ENCODE peak calls at places on chromosomes 3 and 15, in eight cellular contexts. One of them, this sample, is unnamed.

GRCh38 chr3:143751643-143752178 is 96.6 kb downstream of the SLC9A9 start:
- DNase-seq in HCT116: no peak
- DNase-seq in lower leg skin: no peak
- DNase-seq in A549: no peak
- DNase-seq in thoracic aorta: no peak
- DNase-seq in vagina: no peak
- DNase-seq in IMR-90: no peak
- DNase-seq in AG09309: no peak
- DNase-seq in this sample: no peak

GRCh38 chr15:76954744-76955143 is 23.2 kb downstream of the RCN2 start:
- DNase-seq in A549: no peak
- DNase-seq in thoracic aorta: no peak
- DNase-seq in vagina: no peak
- DNase-seq in AG09309: no peak
- DNase-seq in HCT116: no peak
- DNase-seq in lower leg skin: no peak
- DNase-seq in IMR-90: peak; percentile 13
- DNase-seq in this sample: no peak

GRCh38 chr3:25437953-25438352 is 9.9 kb downstream of the RARB start:
- DNase-seq in AG09309: no peak
- DNase-seq in thoracic aorta: no peak
- DNase-seq in HCT116: no peak
- DNase-seq in A549: no peak
- DNase-seq in IMR-90: no peak
- DNase-seq in vagina: no peak
- DNase-seq in lower leg skin: no peak
- DNase-seq in this sample: no peak

GRCh38 chr3:50616003-50616769 is 765 bp upstream of the MAPKAPK3 start:
- DNase-seq in IMR-90: peak; percentile 79
- DNase-seq in HCT116: peak; percentile 82
- DNase-seq in A549: peak; percentile 92
- DNase-seq in vagina: no peak
- DNase-seq in thoracic aorta: peak; percentile 67
- DNase-seq in AG09309: no peak
- DNase-seq in lower leg skin: peak; percentile 82
- DNase-seq in this sample: peak; percentile 75

GRCh38 chr3:98565843-98566242 is 27.6 kb downstream of the CPOX start:
- DNase-seq in AG09309: no peak
- DNase-seq in vagina: no peak
- DNase-seq in lower leg skin: no peak
- DNase-seq in HCT116: no peak
- DNase-seq in A549: no peak
- DNase-seq in thoracic aorta: no peak
- DNase-seq in IMR-90: no peak
- DNase-seq in this sample: no peak

GRCh38 chr3:41000471-41000870 is 198.8 kb upstream of the CTNNB1 start:
- DNase-seq in thoracic aorta: peak; percentile 14
- DNase-seq in AG09309: no peak
- DNase-seq in vagina: no peak
- DNase-seq in lower leg skin: no peak
- DNase-seq in IMR-90: no peak
- DNase-seq in HCT116: no peak
- DNase-seq in A549: no peak
- DNase-seq in this sample: no peak

GRCh38 chr3:171453175-171453868 is 6.9 kb downstream of the TNIK start:
- DNase-seq in A549: no peak
- DNase-seq in IMR-90: no peak
- DNase-seq in lower leg skin: no peak
- DNase-seq in thoracic aorta: no peak
- DNase-seq in HCT116: no peak
- DNase-seq in AG09309: no peak
- DNase-seq in vagina: no peak
- DNase-seq in this sample: peak; percentile 13

GRCh38 chr3:117047951-117048705 is 338.5 kb downstream of the TUSC7 start:
- DNase-seq in A549: no peak
- DNase-seq in HCT116: no peak
- DNase-seq in vagina: no peak
- DNase-seq in AG09309: no peak
- DNase-seq in thoracic aorta: no peak
- DNase-seq in lower leg skin: no peak
- DNase-seq in IMR-90: peak; percentile 20
- DNase-seq in this sample: peak; percentile 59

GRCh38 chr3:46407976-46408375 is 917 bp downstream of the CCRL2 start:
- DNase-seq in HCT116: no peak
- DNase-seq in A549: no peak
- DNase-seq in thoracic aorta: no peak
- DNase-seq in AG09309: no peak
- DNase-seq in lower leg skin: no peak
- DNase-seq in IMR-90: no peak
- DNase-seq in vagina: no peak
- DNase-seq in this sample: no peak

GRCh38 chr3:137765310-137766033 is 1.4 kb downstream of the SOX14 start:
- DNase-seq in HCT116: no peak
- DNase-seq in lower leg skin: no peak
- DNase-seq in thoracic aorta: no peak
- DNase-seq in AG09309: no peak
- DNase-seq in IMR-90: no peak
- DNase-seq in vagina: no peak
- DNase-seq in A549: no peak
- DNase-seq in this sample: no peak

GRCh38 chr3:103532986-103533385 is 1098.2 kb downstream of the ZPLD1 start:
- DNase-seq in lower leg skin: no peak
- DNase-seq in vagina: no peak
- DNase-seq in AG09309: no peak
- DNase-seq in IMR-90: no peak
- DNase-seq in HCT116: no peak
- DNase-seq in thoracic aorta: no peak
- DNase-seq in A549: no peak
- DNase-seq in this sample: no peak

GRCh38 chr3:12886106-12886679 is 44.8 kb upstream of the RPL32 start:
- DNase-seq in A549: no peak
- DNase-seq in AG09309: no peak
- DNase-seq in lower leg skin: no peak
- DNase-seq in HCT116: no peak
- DNase-seq in IMR-90: no peak
- DNase-seq in thoracic aorta: no peak
- DNase-seq in vagina: no peak
- DNase-seq in this sample: no peak

GRCh38 chr15:82951472-82952155 is 906 bp downstream of the HOMER2 start:
- DNase-seq in AG09309: no peak
- DNase-seq in HCT116: no peak
- DNase-seq in lower leg skin: no peak
- DNase-seq in A549: peak; percentile 28
- DNase-seq in IMR-90: no peak
- DNase-seq in thoracic aorta: no peak
- DNase-seq in vagina: no peak
- DNase-seq in this sample: peak; percentile 14

GRCh38 chr3:61669203-61669602 is 107.8 kb downstream of the PTPRG start:
- DNase-seq in lower leg skin: no peak
- DNase-seq in vagina: no peak
- DNase-seq in HCT116: no peak
- DNase-seq in AG09309: no peak
- DNase-seq in IMR-90: no peak
- DNase-seq in thoracic aorta: no peak
- DNase-seq in A549: no peak
- DNase-seq in this sample: no peak

GRCh38 chr15:76577879-76578512 is 241.4 kb downstream of the ISL2 start:
- DNase-seq in IMR-90: no peak
- DNase-seq in HCT116: no peak
- DNase-seq in lower leg skin: no peak
- DNase-seq in AG09309: no peak
- DNase-seq in vagina: no peak
- DNase-seq in thoracic aorta: no peak
- DNase-seq in A549: no peak
- DNase-seq in this sample: no peak

GRCh38 chr3:18740631-18741583 is 315.8 kb upstream of the SATB1 start:
- DNase-seq in AG09309: no peak
- DNase-seq in A549: no peak
- DNase-seq in thoracic aorta: no peak
- DNase-seq in vagina: no peak
- DNase-seq in lower leg skin: no peak
- DNase-seq in HCT116: no peak
- DNase-seq in IMR-90: no peak
- DNase-seq in this sample: no peak

GRCh38 chr3:187112934-187113793 is 26.1 kb downstream of the RPL39L start:
- DNase-seq in thoracic aorta: no peak
- DNase-seq in HCT116: peak; percentile 18
- DNase-seq in lower leg skin: no peak
- DNase-seq in vagina: no peak
- DNase-seq in AG09309: no peak
- DNase-seq in A549: no peak
- DNase-seq in IMR-90: peak; percentile 48
- DNase-seq in this sample: peak; percentile 67

GRCh38 chr15:37041042-37041441 is 59.3 kb downstream of the MEIS2 start:
- DNase-seq in AG09309: no peak
- DNase-seq in thoracic aorta: no peak
- DNase-seq in A549: no peak
- DNase-seq in IMR-90: no peak
- DNase-seq in lower leg skin: no peak
- DNase-seq in vagina: no peak
- DNase-seq in HCT116: no peak
- DNase-seq in this sample: no peak

GRCh38 chr3:47008851-47009224 is 29.4 kb downstream of the NBEAL2 start:
- DNase-seq in vagina: no peak
- DNase-seq in A549: no peak
- DNase-seq in AG09309: no peak
- DNase-seq in lower leg skin: peak; percentile 10
- DNase-seq in IMR-90: no peak
- DNase-seq in thoracic aorta: no peak
- DNase-seq in HCT116: no peak
- DNase-seq in this sample: no peak

GRCh38 chr3:181213347-181213746 is 223.8 kb upstream of the DNAJC19 start:
- DNase-seq in thoracic aorta: no peak
- DNase-seq in HCT116: no peak
- DNase-seq in IMR-90: no peak
- DNase-seq in A549: no peak
- DNase-seq in vagina: no peak
- DNase-seq in lower leg skin: no peak
- DNase-seq in AG09309: no peak
- DNase-seq in this sample: no peak

GRCh38 chr3:154779571-154779970 is 300.5 kb upstream of the MME start:
- DNase-seq in A549: no peak
- DNase-seq in thoracic aorta: no peak
- DNase-seq in vagina: no peak
- DNase-seq in AG09309: peak; percentile 48
- DNase-seq in lower leg skin: no peak
- DNase-seq in HCT116: no peak
- DNase-seq in IMR-90: peak; percentile 87
- DNase-seq in this sample: peak; percentile 55

GRCh38 chr3:11604139-11604895 is 39.4 kb downstream of the VGLL4 start:
- DNase-seq in thoracic aorta: no peak
- DNase-seq in HCT116: no peak
- DNase-seq in lower leg skin: no peak
- DNase-seq in IMR-90: peak; percentile 90
- DNase-seq in AG09309: no peak
- DNase-seq in vagina: no peak
- DNase-seq in A549: no peak
- DNase-seq in this sample: peak; percentile 80
- H3K4me3 ChIP-seq in thoracic aorta: peak overlapping the region; percentile 37
- H3K4me3 ChIP-seq in HCT116: no peak overlapping the region
- H3K4me3 ChIP-seq in lower leg skin: no peak overlapping the region
- H3K4me3 ChIP-seq in IMR-90: no peak overlapping the region
- H3K4me3 ChIP-seq in AG09309: no peak overlapping the region
- H3K4me3 ChIP-seq in vagina: no peak overlapping the region
- H3K4me3 ChIP-seq in A549: no peak overlapping the region
- H3K4me3 ChIP-seq in this sample: no peak overlapping the region

GRCh38 chr3:192731233-192731632 is 3.9 kb upstream of the FGF12 start:
- DNase-seq in HCT116: no peak
- DNase-seq in IMR-90: no peak
- DNase-seq in AG09309: no peak
- DNase-seq in lower leg skin: no peak
- DNase-seq in A549: no peak
- DNase-seq in thoracic aorta: no peak
- DNase-seq in vagina: no peak
- DNase-seq in this sample: no peak

GRCh38 chr3:192726386-192726785 is 955 bp downstream of the FGF12 start:
- DNase-seq in HCT116: no peak
- DNase-seq in vagina: no peak
- DNase-seq in AG09309: no peak
- DNase-seq in thoracic aorta: no peak
- DNase-seq in IMR-90: no peak
- DNase-seq in A549: no peak
- DNase-seq in lower leg skin: no peak
- DNase-seq in this sample: no peak

GRCh38 chr3:192727032-192727847 is at the start of gene FGF12:
- DNase-seq in vagina: no peak
- DNase-seq in thoracic aorta: peak; percentile 2
- DNase-seq in IMR-90: peak; percentile 0
- DNase-seq in AG09309: no peak
- DNase-seq in lower leg skin: no peak
- DNase-seq in HCT116: no peak
- DNase-seq in A549: peak; percentile 7
- DNase-seq in this sample: no peak
- H3K4me3 ChIP-seq in vagina: peak within 1 kb of the TSS; percentile 36
- H3K4me3 ChIP-seq in thoracic aorta: peak within 1 kb of the TSS; percentile 62
- H3K4me3 ChIP-seq in IMR-90: no peak within 1 kb of the TSS
- H3K4me3 ChIP-seq in AG09309: no peak within 1 kb of the TSS
- H3K4me3 ChIP-seq in lower leg skin: no peak within 1 kb of the TSS
- H3K4me3 ChIP-seq in HCT116: no peak within 1 kb of the TSS
- H3K4me3 ChIP-seq in A549: peak within 1 kb of the TSS; percentile 19
- H3K4me3 ChIP-seq in this sample: no peak within 1 kb of the TSS

DNA sequence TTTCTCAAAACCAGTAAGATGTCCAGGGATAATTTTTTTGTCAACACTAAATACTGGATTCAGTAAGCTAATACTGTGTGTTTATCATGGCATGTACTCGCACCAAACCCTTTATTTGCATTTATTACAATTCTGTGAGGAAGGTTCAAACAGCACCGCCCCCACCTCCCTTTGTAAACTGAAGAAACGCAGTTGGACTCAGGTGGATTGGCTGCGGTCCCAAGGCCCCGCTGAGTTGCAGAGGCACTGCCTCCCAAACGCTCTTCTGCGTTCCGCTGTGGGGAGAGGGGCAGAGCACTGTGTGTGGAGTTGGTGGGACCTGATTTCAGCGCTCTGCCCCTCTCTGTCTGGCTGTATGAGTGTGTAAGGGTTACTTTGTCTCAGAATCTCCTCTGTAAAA is 1.2 kb downstream of the RCCD1 start:
- DNase-seq in lower leg skin: no peak
- DNase-seq in AG09309: no peak
- DNase-seq in IMR-90: no peak
- DNase-seq in HCT116: no peak
- DNase-seq in vagina: no peak
- DNase-seq in thoracic aorta: no peak
- DNase-seq in A549: no peak
- DNase-seq in this sample: no peak
- H3K4me3 ChIP-seq in lower leg skin: no peak overlapping the region
- H3K4me3 ChIP-seq in AG09309: no peak overlapping the region
- H3K4me3 ChIP-seq in IMR-90: no peak overlapping the region
- H3K4me3 ChIP-seq in HCT116: peak overlapping the region; percentile 71
- H3K4me3 ChIP-seq in vagina: peak overlapping the region; percentile 75
- H3K4me3 ChIP-seq in thoracic aorta: no peak overlapping the region
- H3K4me3 ChIP-seq in A549: peak overlapping the region; percentile 83
- H3K4me3 ChIP-seq in this sample: no peak overlapping the region

DNA sequence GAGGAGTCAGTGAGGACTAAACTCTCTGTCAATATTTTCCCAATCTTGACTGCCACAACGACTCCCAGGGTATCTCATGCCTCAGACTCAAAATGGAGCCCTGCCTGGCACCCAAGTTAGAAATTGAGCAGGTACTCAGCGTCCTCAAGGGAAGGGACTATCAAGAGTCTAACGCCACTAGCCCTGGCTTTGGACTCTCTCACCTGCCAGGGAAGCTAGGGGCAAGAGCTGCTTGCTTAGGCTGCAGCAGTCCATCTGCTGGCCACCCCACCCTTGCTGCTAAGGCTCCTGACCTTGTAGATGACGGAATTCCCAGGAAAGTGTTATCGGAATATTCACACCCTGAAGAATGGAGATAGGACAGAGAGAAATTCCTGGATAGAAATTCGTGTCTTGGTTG is 33.0 kb downstream of the ZIC4 start:
- DNase-seq in thoracic aorta: no peak
- DNase-seq in A549: no peak
- DNase-seq in lower leg skin: no peak
- DNase-seq in HCT116: no peak
- DNase-seq in AG09309: no peak
- DNase-seq in IMR-90: no peak
- DNase-seq in vagina: no peak
- DNase-seq in this sample: no peak
- H3K4me3 ChIP-seq in thoracic aorta: no peak overlapping the region
- H3K4me3 ChIP-seq in A549: no peak overlapping the region
- H3K4me3 ChIP-seq in lower leg skin: no peak overlapping the region
- H3K4me3 ChIP-seq in HCT116: no peak overlapping the region
- H3K4me3 ChIP-seq in AG09309: no peak overlapping the region
- H3K4me3 ChIP-seq in IMR-90: no peak overlapping the region
- H3K4me3 ChIP-seq in vagina: no peak overlapping the region
- H3K4me3 ChIP-seq in this sample: no peak overlapping the region

This sample was measured in foreskin fibroblast.